ENCODE peak calls at places on chromosomes 2 and 18, in nine cellular contexts. One of them, this sample, is unnamed.

GRCh38 chr2:10466801-10467200 is 18.7 kb upstream of the ODC1 start:
- DNase-seq in endodermal cell: peak
- DNase-seq in mucosa of descending colon: no peak
- DNase-seq in GM03348: no peak
- DNase-seq in IMR-90: no peak
- DNase-seq in WTC11: no peak
- DNase-seq in NCI-H1694 treated with DMSO at 0.1 percent for 48 hours: no peak
- DNase-seq in HS-5: no peak
- DNase-seq in mesothelial cell of epicardium: no peak
- DNase-seq in this sample: no peak

GRCh38 chr2:208466133-208466919 is 59.7 kb downstream of the PTH2R start:
- DNase-seq in mucosa of descending colon: peak
- DNase-seq in WTC11: peak
- DNase-seq in IMR-90: peak
- DNase-seq in HS-5: peak
- DNase-seq in endodermal cell: peak
- DNase-seq in GM03348: peak
- DNase-seq in NCI-H1694 treated with DMSO at 0.1 percent for 48 hours: peak
- DNase-seq in mesothelial cell of epicardium: no peak
- DNase-seq in this sample: peak

GRCh38 chr2:28452534-28453081 is 43.3 kb upstream of the PLB1 start:
- DNase-seq in IMR-90: peak
- DNase-seq in mucosa of descending colon: peak
- DNase-seq in WTC11: peak
- DNase-seq in NCI-H1694 treated with DMSO at 0.1 percent for 48 hours: peak
- DNase-seq in mesothelial cell of epicardium: no peak
- DNase-seq in endodermal cell: peak
- DNase-seq in GM03348: peak
- DNase-seq in HS-5: no peak
- DNase-seq in this sample: peak

GRCh38 chr2:200479617-200480292 is 30.1 kb downstream of the KCTD18 start:
- DNase-seq in HS-5: peak
- DNase-seq in mucosa of descending colon: no peak
- DNase-seq in WTC11: no peak
- DNase-seq in NCI-H1694 treated with DMSO at 0.1 percent for 48 hours: no peak
- DNase-seq in endodermal cell: no peak
- DNase-seq in mesothelial cell of epicardium: no peak
- DNase-seq in IMR-90: peak
- DNase-seq in GM03348: peak
- DNase-seq in this sample: no peak

GRCh38 chr2:50781646-50782045 is 250.3 kb downstream of the NRXN1 start:
- DNase-seq in WTC11: no peak
- DNase-seq in mucosa of descending colon: no peak
- DNase-seq in GM03348: no peak
- DNase-seq in mesothelial cell of epicardium: no peak
- DNase-seq in NCI-H1694 treated with DMSO at 0.1 percent for 48 hours: no peak
- DNase-seq in IMR-90: no peak
- DNase-seq in endodermal cell: no peak
- DNase-seq in HS-5: no peak
- DNase-seq in this sample: no peak

GRCh38 chr2:147632193-147632592 is 212.6 kb upstream of the ACVR2A start:
- DNase-seq in mucosa of descending colon: no peak
- DNase-seq in WTC11: no peak
- DNase-seq in endodermal cell: no peak
- DNase-seq in NCI-H1694 treated with DMSO at 0.1 percent for 48 hours: peak
- DNase-seq in mesothelial cell of epicardium: no peak
- DNase-seq in IMR-90: no peak
- DNase-seq in HS-5: no peak
- DNase-seq in GM03348: no peak
- DNase-seq in this sample: no peak

GRCh38 chr18:54555996-54556395 is 35.0 kb upstream of the DYNAP start:
- DNase-seq in WTC11: no peak
- DNase-seq in endodermal cell: no peak
- DNase-seq in GM03348: no peak
- DNase-seq in mucosa of descending colon: no peak
- DNase-seq in HS-5: no peak
- DNase-seq in mesothelial cell of epicardium: no peak
- DNase-seq in IMR-90: no peak
- DNase-seq in NCI-H1694 treated with DMSO at 0.1 percent for 48 hours: no peak
- DNase-seq in this sample: no peak

GRCh38 chr2:55418512-55419235 is 982 bp downstream of the CCDC88A start:
- DNase-seq in GM03348: no peak
- DNase-seq in endodermal cell: peak
- DNase-seq in WTC11: no peak
- DNase-seq in mucosa of descending colon: peak
- DNase-seq in NCI-H1694 treated with DMSO at 0.1 percent for 48 hours: no peak
- DNase-seq in mesothelial cell of epicardium: no peak
- DNase-seq in HS-5: no peak
- DNase-seq in IMR-90: no peak
- DNase-seq in this sample: no peak

GRCh38 chr2:176147790-176148496 is 3.4 kb upstream of the HOXD4 start:
- DNase-seq in IMR-90: no peak
- DNase-seq in mucosa of descending colon: no peak
- DNase-seq in WTC11: no peak
- DNase-seq in GM03348: no peak
- DNase-seq in NCI-H1694 treated with DMSO at 0.1 percent for 48 hours: no peak
- DNase-seq in endodermal cell: peak
- DNase-seq in HS-5: no peak
- DNase-seq in mesothelial cell of epicardium: no peak
- DNase-seq in this sample: no peak

GRCh38 chr18:7514796-7515440 is 52.2 kb upstream of the PTPRM start:
- DNase-seq in NCI-H1694 treated with DMSO at 0.1 percent for 48 hours: no peak
- DNase-seq in WTC11: no peak
- DNase-seq in HS-5: no peak
- DNase-seq in endodermal cell: peak
- DNase-seq in mesothelial cell of epicardium: no peak
- DNase-seq in mucosa of descending colon: no peak
- DNase-seq in IMR-90: no peak
- DNase-seq in GM03348: no peak
- DNase-seq in this sample: no peak

GRCh38 chr2:218860950-218861381 is 1.4 kb downstream of the WNT6 start:
- DNase-seq in HS-5: peak
- DNase-seq in NCI-H1694 treated with DMSO at 0.1 percent for 48 hours: peak
- DNase-seq in mucosa of descending colon: no peak
- DNase-seq in endodermal cell: peak
- DNase-seq in IMR-90: peak
- DNase-seq in GM03348: no peak
- DNase-seq in mesothelial cell of epicardium: peak
- DNase-seq in WTC11: peak
- DNase-seq in this sample: peak

GRCh38 chr2:32009479-32010256 is 1.1 kb downstream of the MEMO1 start:
- DNase-seq in endodermal cell: peak
- DNase-seq in mucosa of descending colon: peak
- DNase-seq in GM03348: peak
- DNase-seq in mesothelial cell of epicardium: peak
- DNase-seq in WTC11: peak
- DNase-seq in IMR-90: no peak
- DNase-seq in NCI-H1694 treated with DMSO at 0.1 percent for 48 hours: no peak
- DNase-seq in HS-5: no peak
- DNase-seq in this sample: peak

GRCh38 chr2:109128466-109129355 is at the start of gene SH3RF3:
- DNase-seq in mucosa of descending colon: peak
- DNase-seq in NCI-H1694 treated with DMSO at 0.1 percent for 48 hours: no peak
- DNase-seq in WTC11: peak
- DNase-seq in HS-5: no peak
- DNase-seq in mesothelial cell of epicardium: no peak
- DNase-seq in endodermal cell: peak
- DNase-seq in IMR-90: peak
- DNase-seq in GM03348: peak
- DNase-seq in this sample: peak

GRCh38 chr2:238389985-238390682 is 36.6 kb upstream of the ASB1 start:
- DNase-seq in GM03348: no peak
- DNase-seq in IMR-90: peak
- DNase-seq in WTC11: no peak
- DNase-seq in mesothelial cell of epicardium: no peak
- DNase-seq in mucosa of descending colon: no peak
- DNase-seq in NCI-H1694 treated with DMSO at 0.1 percent for 48 hours: no peak
- DNase-seq in HS-5: no peak
- DNase-seq in endodermal cell: no peak
- DNase-seq in this sample: no peak

GRCh38 chr2:55843096-55843991 is 80.2 kb downstream of the EFEMP1 start:
- DNase-seq in GM03348: peak
- DNase-seq in NCI-H1694 treated with DMSO at 0.1 percent for 48 hours: no peak
- DNase-seq in WTC11: no peak
- DNase-seq in HS-5: peak
- DNase-seq in endodermal cell: no peak
- DNase-seq in mucosa of descending colon: peak
- DNase-seq in IMR-90: peak
- DNase-seq in mesothelial cell of epicardium: no peak
- DNase-seq in this sample: no peak

GRCh38 chr2:138777996-138778395 is 2.2 kb downstream of the NXPH2 start:
- DNase-seq in NCI-H1694 treated with DMSO at 0.1 percent for 48 hours: no peak
- DNase-seq in mucosa of descending colon: no peak
- DNase-seq in endodermal cell: peak
- DNase-seq in HS-5: peak
- DNase-seq in mesothelial cell of epicardium: no peak
- DNase-seq in IMR-90: peak
- DNase-seq in GM03348: peak
- DNase-seq in WTC11: peak
- DNase-seq in this sample: peak

GRCh38 chr2:6556755-6557154 is 309.0 kb downstream of the CMPK2 start:
- DNase-seq in GM03348: no peak
- DNase-seq in endodermal cell: peak
- DNase-seq in IMR-90: peak
- DNase-seq in HS-5: no peak
- DNase-seq in WTC11: no peak
- DNase-seq in mucosa of descending colon: no peak
- DNase-seq in mesothelial cell of epicardium: no peak
- DNase-seq in NCI-H1694 treated with DMSO at 0.1 percent for 48 hours: no peak
- DNase-seq in this sample: no peak

GRCh38 chr2:227324671-227325055 is 388 bp upstream of the MFF start:
- DNase-seq in endodermal cell: peak
- DNase-seq in WTC11: no peak
- DNase-seq in GM03348: peak
- DNase-seq in HS-5: no peak
- DNase-seq in IMR-90: peak
- DNase-seq in mesothelial cell of epicardium: no peak
- DNase-seq in NCI-H1694 treated with DMSO at 0.1 percent for 48 hours: peak
- DNase-seq in mucosa of descending colon: peak
- DNase-seq in this sample: peak

GRCh38 chr2:109710505-109711229 is 83.4 kb upstream of the RGPD5 start:
- DNase-seq in HS-5: no peak
- DNase-seq in GM03348: no peak
- DNase-seq in mucosa of descending colon: no peak
- DNase-seq in IMR-90: no peak
- DNase-seq in WTC11: no peak
- DNase-seq in NCI-H1694 treated with DMSO at 0.1 percent for 48 hours: no peak
- DNase-seq in mesothelial cell of epicardium: no peak
- DNase-seq in endodermal cell: peak
- DNase-seq in this sample: no peak

GRCh38 chr2:165901595-165901994 is 52.0 kb downstream of the TTC21B start:
- DNase-seq in mesothelial cell of epicardium: no peak
- DNase-seq in IMR-90: no peak
- DNase-seq in GM03348: no peak
- DNase-seq in HS-5: no peak
- DNase-seq in WTC11: no peak
- DNase-seq in endodermal cell: no peak
- DNase-seq in NCI-H1694 treated with DMSO at 0.1 percent for 48 hours: peak
- DNase-seq in mucosa of descending colon: no peak
- DNase-seq in this sample: no peak

GRCh38 chr18:2402084-2402483 is 169.2 kb downstream of the METTL4 start:
- DNase-seq in WTC11: no peak
- DNase-seq in NCI-H1694 treated with DMSO at 0.1 percent for 48 hours: no peak
- DNase-seq in endodermal cell: no peak
- DNase-seq in HS-5: no peak
- DNase-seq in GM03348: no peak
- DNase-seq in mesothelial cell of epicardium: no peak
- DNase-seq in mucosa of descending colon: no peak
- DNase-seq in IMR-90: peak
- DNase-seq in this sample: no peak

GRCh38 chr2:152054593-152054992 is 44.3 kb downstream of the CACNB4 start:
- DNase-seq in endodermal cell: no peak
- DNase-seq in mucosa of descending colon: no peak
- DNase-seq in GM03348: peak
- DNase-seq in IMR-90: peak
- DNase-seq in HS-5: peak
- DNase-seq in NCI-H1694 treated with DMSO at 0.1 percent for 48 hours: no peak
- DNase-seq in WTC11: no peak
- DNase-seq in mesothelial cell of epicardium: no peak
- DNase-seq in this sample: no peak

GRCh38 chr2:138239902-138240595 is 261.5 kb upstream of the SPOPL start:
- DNase-seq in NCI-H1694 treated with DMSO at 0.1 percent for 48 hours: no peak
- DNase-seq in mesothelial cell of epicardium: no peak
- DNase-seq in HS-5: no peak
- DNase-seq in endodermal cell: no peak
- DNase-seq in GM03348: peak
- DNase-seq in IMR-90: no peak
- DNase-seq in mucosa of descending colon: no peak
- DNase-seq in WTC11: no peak
- DNase-seq in this sample: no peak

GRCh38 chr2:119260636-119261497 is 37.2 kb downstream of the STEAP3 start:
- DNase-seq in NCI-H1694 treated with DMSO at 0.1 percent for 48 hours: no peak
- DNase-seq in endodermal cell: peak
- DNase-seq in IMR-90: peak
- DNase-seq in HS-5: no peak
- DNase-seq in GM03348: peak
- DNase-seq in WTC11: no peak
- DNase-seq in mucosa of descending colon: no peak
- DNase-seq in mesothelial cell of epicardium: no peak
- DNase-seq in this sample: no peak

GRCh38 chr2:54574107-54574859 is 118.2 kb downstream of the SPTBN1 start:
- DNase-seq in mucosa of descending colon: peak
- DNase-seq in WTC11: no peak
- DNase-seq in IMR-90: peak
- DNase-seq in HS-5: no peak
- DNase-seq in endodermal cell: no peak
- DNase-seq in mesothelial cell of epicardium: no peak
- DNase-seq in NCI-H1694 treated with DMSO at 0.1 percent for 48 hours: no peak
- DNase-seq in GM03348: no peak
- DNase-seq in this sample: no peak

GRCh38 chr2:191758420-191759199 is 80.7 kb downstream of the NABP1 start:
- DNase-seq in IMR-90: peak
- DNase-seq in NCI-H1694 treated with DMSO at 0.1 percent for 48 hours: peak
- DNase-seq in WTC11: peak
- DNase-seq in GM03348: peak
- DNase-seq in HS-5: peak
- DNase-seq in mesothelial cell of epicardium: no peak
- DNase-seq in mucosa of descending colon: peak
- DNase-seq in endodermal cell: peak
- DNase-seq in this sample: peak

GRCh38 chr2:34102359-34102758 is 503.3 kb upstream of the FAM98A start:
- DNase-seq in GM03348: peak
- DNase-seq in WTC11: no peak
- DNase-seq in endodermal cell: no peak
- DNase-seq in mesothelial cell of epicardium: no peak
- DNase-seq in NCI-H1694 treated with DMSO at 0.1 percent for 48 hours: no peak
- DNase-seq in HS-5: peak
- DNase-seq in IMR-90: peak
- DNase-seq in mucosa of descending colon: no peak
- DNase-seq in this sample: no peak

This sample was measured in iPS-NIHi11.